ENCODE peak calls at places on chromosomes 4 and X, in five cellular contexts. L, Z, U, V and J are unnamed samples.

GRCh38 chr4:17013382-17014006 is 115.0 kb upstream of the LDB2 start:
- DNase-seq in Z (no peak), U (no peak), V (peak), L (no peak), J (no peak)

GRCh38 chrX:150551963-150552362 is 16.5 kb upstream of the MTM1 start:
- DNase-seq in V (no peak), U (no peak), Z (no peak), L (no peak), J (no peak)

GRCh38 chr4:148065069-148065468 is 333.2 kb downstream of the ARHGAP10 start:
- DNase-seq in Z (no peak), V (peak), L (peak), U (no peak), J (no peak)

GRCh38 chr4:26174033-26174432 is 146.8 kb upstream of the RBPJ start:
- DNase-seq in Z (no peak), V (no peak), L (no peak), U (no peak), J (no peak)

GRCh38 chrX:107731831-107732502 is 43.6 kb downstream of the TSC22D3 start:
- DNase-seq in Z (no peak), U (peak), V (no peak), L (peak), J (peak)

GRCh38 chrX:111254896-111255693 is 15.2 kb downstream of the CAPN6 start:
- DNase-seq in U (no peak), V (peak), Z (no peak), L (no peak), J (no peak)

GRCh38 chr4:14168919-14169318 is 541.4 kb upstream of the BOD1L1 start:
- DNase-seq in L (peak), Z (no peak), U (no peak), V (peak), J (peak)

GRCh38 chr4:127622923-127623754 is 9.6 kb upstream of the INTU start:
- DNase-seq in V (peak), L (peak), Z (no peak), U (no peak), J (no peak)

GRCh38 chrX:10591363-10592036 is 28.9 kb downstream of the MID1 start:
- DNase-seq in U (no peak), L (no peak), V (no peak), Z (no peak), J (no peak)

GRCh38 chrX:129523076-129524055 is at the start of gene SMARCA1:
- DNase-seq in V (peak), U (peak), L (peak), Z (no peak), J (no peak)

GRCh38 chrX:10007604-10008003 is 40.4 kb downstream of the CLDN34 start:
- DNase-seq in U (no peak), L (no peak), V (no peak), Z (no peak), J (no peak)

GRCh38 chr4:58843456-58843855 is 1733.3 kb upstream of the IGFBP7 start:
- DNase-seq in V (no peak), Z (no peak), U (no peak), L (no peak), J (no peak)

GRCh38 chrX:42944381-42944998 is 166.5 kb upstream of the PPP1R2C start:
- DNase-seq in U (no peak), V (no peak), Z (peak), L (no peak), J (no peak)

GRCh38 chrX:14073561-14073960 is 43.9 kb upstream of the GEMIN8 start:
- DNase-seq in U (no peak), L (no peak), Z (no peak), V (no peak), J (no peak)

GRCh38 chr4:142420461-142421095 is 425.5 kb downstream of the INPP4B start:
- DNase-seq in L (no peak), U (no peak), Z (no peak), V (no peak), J (no peak)

GRCh38 chrX:30781711-30782444 is 107.2 kb downstream of the TAB3 start:
- DNase-seq in U (no peak), L (no peak), Z (no peak), V (no peak), J (no peak)

GRCh38 chr4:89136525-89136924 is 25.2 kb downstream of the TIGD2 start:
- DNase-seq in V (no peak), L (peak), Z (no peak), U (no peak), J (no peak)

GRCh38 chrX:19795289-19795688 is 92.1 kb downstream of the SH3KBP1 start:
- DNase-seq in L (no peak), V (no peak), U (no peak), Z (no peak), J (no peak)

GRCh38 chrX:131792789-131793462 is 230.2 kb upstream of the STK26 start:
- DNase-seq in V (peak), Z (peak), U (no peak), L (peak), J (no peak)

GRCh38 chr4:41693629-41694028 is 54.9 kb downstream of the PHOX2B start:
- DNase-seq in V (peak), L (peak), Z (no peak), U (no peak), J (no peak)

GRCh38 chr4:116024954-116025708 is 911.7 kb upstream of the NDST4 start:
- DNase-seq in V (no peak), U (no peak), Z (no peak), L (no peak), J (no peak)

GRCh38 chrX:129493643-129494042 is 29.6 kb downstream of the SMARCA1 start:
- DNase-seq in U (no peak), L (no peak), Z (no peak), V (no peak), J (no peak)

GRCh38 chr4:8703857-8704495 is 111.4 kb downstream of the CPZ start:
- DNase-seq in V (no peak), Z (no peak), L (no peak), U (no peak), J (no peak)

GRCh38 chr4:143402776-143403550 is 66.3 kb downstream of the GAB1 start:
- DNase-seq in U (no peak), L (no peak), Z (no peak), V (peak), J (no peak)

GRCh38 chr4:107856901-107857300 is 32.2 kb downstream of the SGMS2 start:
- DNase-seq in U (no peak), Z (no peak), V (no peak), L (no peak), J (no peak)

GRCh38 chr4:54879576-54879975 is 221.8 kb downstream of the KIT start:
- DNase-seq in L (peak), Z (no peak), U (no peak), V (no peak), J (no peak)

GRCh38 chr4:28772066-28772465 is 1911.4 kb downstream of the STIM2 start:
- DNase-seq in V (peak), Z (no peak), L (peak), U (no peak), J (peak)

GRCh38 chr4:182938213-182938645 is 21.0 kb upstream of the DCTD start:
- DNase-seq in V (peak), U (peak), L (no peak), Z (peak), J (no peak)
- TF ChIP-seq CTCF in V (peak), U (peak), L (peak), Z (peak), J (peak)

DNA sequence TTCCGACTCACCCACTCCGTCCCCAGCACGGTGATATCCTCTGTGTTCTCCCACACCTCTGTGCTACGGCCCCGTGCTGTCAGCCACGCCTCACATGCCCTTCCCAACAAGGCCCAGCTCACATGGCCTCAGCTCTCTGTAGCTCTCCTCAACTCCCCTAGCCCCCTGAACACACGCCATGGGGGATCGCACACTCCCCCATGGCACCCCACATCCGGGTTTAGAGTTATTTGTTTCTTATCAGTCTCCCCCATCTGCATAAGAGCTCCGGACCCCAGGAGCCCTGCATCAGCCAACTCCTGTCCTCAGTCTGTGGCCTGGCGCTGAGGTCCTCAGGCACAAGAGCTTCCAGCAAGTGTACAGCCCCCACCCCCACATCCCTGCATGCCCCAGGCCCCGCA is 7.0 kb downstream of the C4orf50 start:
- DNase-seq in L (no peak), U (no peak), Z (no peak), V (no peak), J (no peak)
- H3K4me3 ChIP-seq in L (no peak), U (no peak), Z (no peak), V (no peak), J (no peak)

DNA sequence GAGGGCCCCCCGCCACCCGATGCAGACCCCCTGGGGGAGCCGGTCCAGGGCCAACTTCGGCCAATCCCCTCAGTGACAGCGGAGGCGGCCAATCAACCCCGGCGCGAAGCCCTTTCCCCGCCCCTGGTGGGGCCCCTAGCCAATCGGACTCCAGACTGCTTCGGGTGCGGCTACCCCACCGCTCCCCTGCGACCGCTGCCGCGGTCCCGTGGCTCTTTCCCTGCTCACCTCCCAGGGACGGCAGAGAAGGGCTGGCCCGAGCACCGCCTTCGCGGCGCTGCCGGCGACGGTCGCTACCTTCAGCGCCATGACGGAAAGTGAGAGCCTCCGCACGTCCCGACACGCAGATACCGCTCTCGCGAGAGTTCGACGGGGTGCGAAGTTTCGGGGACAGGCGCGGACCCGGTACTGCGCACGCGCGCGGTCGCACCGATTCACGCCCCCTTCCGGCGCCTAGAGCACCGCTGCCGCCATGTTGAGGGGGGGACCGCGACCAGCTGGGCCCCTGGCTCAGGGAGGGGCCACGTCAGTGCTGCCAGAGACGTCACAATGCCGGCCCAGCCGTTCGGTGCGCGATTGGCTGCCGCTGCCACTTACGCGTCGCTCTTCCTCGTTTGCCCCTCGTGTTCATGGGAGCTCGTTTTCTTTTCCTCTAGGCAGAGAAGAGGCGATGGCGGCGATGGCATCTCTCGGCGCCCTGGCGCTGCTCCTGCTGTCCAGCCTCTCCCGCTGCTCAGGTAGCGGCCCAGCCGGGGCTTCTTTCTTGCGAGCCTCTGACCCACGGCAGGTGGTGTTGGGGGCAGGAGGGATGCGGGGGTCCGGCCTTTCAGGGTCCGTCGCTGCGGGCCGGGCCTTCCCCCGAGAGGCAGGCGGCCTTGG is at the start of the genes IDH3G and SSR4:
- DNase-seq in L (peak), Z (peak), U (peak), V (peak), J (peak)
- TF ChIP-seq CTCF in L (no peak), Z (no peak), U (no peak), V (no peak), J (no peak)

GRCh38 chrX:17642891-17643290 is 94.4 kb upstream of the SCML1 start:
- DNase-seq in V (no peak), U (no peak), Z (no peak), L (no peak), J (no peak)
- H3K4me3 ChIP-seq in V (no peak), U (no peak), Z (no peak), L (no peak), J (no peak)

GRCh38 chr4:81688085-81688484 is 216.4 kb upstream of the RASGEF1B start:
- DNase-seq in Z (no peak), V (no peak), L (peak), U (no peak), J (no peak)
- TF ChIP-seq CTCF in Z (peak), V (peak), L (peak), U (peak), J (peak)

GRCh38 chrX:53280703-53281320 is 572 bp downstream of the IQSEC2 start:
- DNase-seq in L (peak), Z (no peak), V (no peak), U (no peak), J (no peak)
- H3K4me3 ChIP-seq in L (peak), Z (no peak), V (peak), U (peak), J (peak)

GRCh38 chr4:87219648-87220093 is 747 bp downstream of the KLHL8 start:
- DNase-seq in V (no peak), U (no peak), L (peak), Z (peak), J (no peak)
- TF ChIP-seq CTCF in V (peak), U (peak), L (peak), Z (peak), J (no peak)